ENCODE peak calls at places on chromosomes 6 and 20, in seven cellular contexts. One of them, this sample, is unnamed.

GRCh38 chr6:43292763-43293318 is 5.2 kb upstream of the SLC22A7 start:
- DNase-seq in Peyer's patch: no peak
- DNase-seq in spleen: peak; percentile 28
- DNase-seq in cardiac muscle cell: no peak
- DNase-seq in PC-3: no peak
- DNase-seq in esophagus squamous epithelium: no peak
- DNase-seq in PC-9: no peak
- DNase-seq in this sample: no peak

GRCh38 chr20:35991142-35991771 is 22.9 kb downstream of the CNBD2 start:
- DNase-seq in cardiac muscle cell: peak; percentile 54
- DNase-seq in esophagus squamous epithelium: no peak
- DNase-seq in PC-9: no peak
- DNase-seq in spleen: peak; percentile 46
- DNase-seq in Peyer's patch: no peak
- DNase-seq in PC-3: peak; percentile 68
- DNase-seq in this sample: no peak

GRCh38 chr6:143410859-143411270 is 39.6 kb downstream of the ADAT2 start:
- DNase-seq in PC-3: peak; percentile 88
- DNase-seq in spleen: no peak
- DNase-seq in esophagus squamous epithelium: no peak
- DNase-seq in cardiac muscle cell: peak; percentile 7
- DNase-seq in PC-9: peak; percentile 87
- DNase-seq in Peyer's patch: no peak
- DNase-seq in this sample: no peak

GRCh38 chr6:3748208-3748701 is 3.3 kb downstream of the PXDC1 start:
- DNase-seq in PC-9: peak; percentile 45
- DNase-seq in spleen: no peak
- DNase-seq in Peyer's patch: peak; percentile 54
- DNase-seq in esophagus squamous epithelium: no peak
- DNase-seq in cardiac muscle cell: peak; percentile 75
- DNase-seq in PC-3: peak; percentile 90
- DNase-seq in this sample: no peak

GRCh38 chr20:39935921-39936320 is 753.1 kb downstream of the MAFB start:
- DNase-seq in PC-3: no peak
- DNase-seq in cardiac muscle cell: peak; percentile 0
- DNase-seq in Peyer's patch: no peak
- DNase-seq in PC-9: no peak
- DNase-seq in esophagus squamous epithelium: no peak
- DNase-seq in spleen: no peak
- DNase-seq in this sample: no peak

GRCh38 chr20:44979090-44979621 is 12.8 kb downstream of the STK4 start:
- DNase-seq in cardiac muscle cell: peak; percentile 80
- DNase-seq in PC-9: peak; percentile 49
- DNase-seq in spleen: no peak
- DNase-seq in esophagus squamous epithelium: no peak
- DNase-seq in PC-3: peak; percentile 35
- DNase-seq in Peyer's patch: peak; percentile 85
- DNase-seq in this sample: peak; percentile 78

GRCh38 chr6:1062786-1063545 is 248.9 kb upstream of the FOXQ1 start:
- DNase-seq in spleen: no peak
- DNase-seq in esophagus squamous epithelium: no peak
- DNase-seq in Peyer's patch: no peak
- DNase-seq in PC-3: no peak
- DNase-seq in PC-9: no peak
- DNase-seq in cardiac muscle cell: no peak
- DNase-seq in this sample: no peak

GRCh38 chr6:46963626-46964025 is 41.9 kb upstream of the ADGRF5 start:
- DNase-seq in PC-3: no peak
- DNase-seq in esophagus squamous epithelium: no peak
- DNase-seq in PC-9: no peak
- DNase-seq in spleen: no peak
- DNase-seq in Peyer's patch: no peak
- DNase-seq in cardiac muscle cell: peak; percentile 90
- DNase-seq in this sample: no peak

GRCh38 chr6:56297022-56297995 is 49.9 kb upstream of the COL21A1 start:
- DNase-seq in esophagus squamous epithelium: no peak
- DNase-seq in PC-9: no peak
- DNase-seq in PC-3: peak; percentile 76
- DNase-seq in Peyer's patch: no peak
- DNase-seq in spleen: no peak
- DNase-seq in cardiac muscle cell: no peak
- DNase-seq in this sample: no peak

GRCh38 chr6:52423971-52424381 is 3.8 kb downstream of the EFHC1 start:
- DNase-seq in cardiac muscle cell: peak; percentile 93
- DNase-seq in esophagus squamous epithelium: no peak
- DNase-seq in Peyer's patch: no peak
- DNase-seq in spleen: no peak
- DNase-seq in PC-9: peak; percentile 80
- DNase-seq in PC-3: peak; percentile 81
- DNase-seq in this sample: no peak

GRCh38 chr6:87945966-87946365 is 101.7 kb upstream of the SPACA1 start:
- DNase-seq in esophagus squamous epithelium: no peak
- DNase-seq in spleen: no peak
- DNase-seq in cardiac muscle cell: peak; percentile 38
- DNase-seq in PC-9: no peak
- DNase-seq in Peyer's patch: no peak
- DNase-seq in PC-3: no peak
- DNase-seq in this sample: no peak

GRCh38 chr6:168180548-168181011 is 101.6 kb upstream of the FRMD1 start:
- DNase-seq in cardiac muscle cell: no peak
- DNase-seq in Peyer's patch: no peak
- DNase-seq in esophagus squamous epithelium: no peak
- DNase-seq in PC-9: no peak
- DNase-seq in spleen: no peak
- DNase-seq in PC-3: peak; percentile 19
- DNase-seq in this sample: no peak

GRCh38 chr6:10425973-10426780 is 11.3 kb upstream of the TFAP2A start:
- DNase-seq in esophagus squamous epithelium: no peak
- DNase-seq in cardiac muscle cell: peak; percentile 52
- DNase-seq in spleen: no peak
- DNase-seq in Peyer's patch: no peak
- DNase-seq in PC-3: no peak
- DNase-seq in PC-9: no peak
- DNase-seq in this sample: no peak

GRCh38 chr20:49905415-49906091 is 9.8 kb downstream of the SPATA2 start:
- DNase-seq in PC-9: no peak
- DNase-seq in esophagus squamous epithelium: no peak
- DNase-seq in Peyer's patch: no peak
- DNase-seq in PC-3: no peak
- DNase-seq in cardiac muscle cell: no peak
- DNase-seq in spleen: no peak
- DNase-seq in this sample: no peak

GRCh38 chr20:21539512-21539911 is 25.6 kb upstream of the NKX2-2 start:
- DNase-seq in PC-9: no peak
- DNase-seq in esophagus squamous epithelium: no peak
- DNase-seq in PC-3: no peak
- DNase-seq in spleen: no peak
- DNase-seq in Peyer's patch: no peak
- DNase-seq in cardiac muscle cell: no peak
- DNase-seq in this sample: no peak

GRCh38 chr6:109202409-109203264 is 107.3 kb downstream of the CEP57L1 start:
- DNase-seq in PC-3: peak; percentile 36
- DNase-seq in esophagus squamous epithelium: no peak
- DNase-seq in Peyer's patch: no peak
- DNase-seq in PC-9: no peak
- DNase-seq in cardiac muscle cell: no peak
- DNase-seq in spleen: no peak
- DNase-seq in this sample: no peak

GRCh38 chr6:125101656-125102055 is 51.9 kb upstream of the TPD52L1 start:
- DNase-seq in PC-3: peak; percentile 14
- DNase-seq in PC-9: peak; percentile 70
- DNase-seq in cardiac muscle cell: no peak
- DNase-seq in esophagus squamous epithelium: no peak
- DNase-seq in Peyer's patch: no peak
- DNase-seq in spleen: no peak
- DNase-seq in this sample: no peak

GRCh38 chr20:19991826-19992225 is 25.3 kb upstream of the NAA20 start:
- DNase-seq in Peyer's patch: no peak
- DNase-seq in esophagus squamous epithelium: no peak
- DNase-seq in PC-9: no peak
- DNase-seq in PC-3: no peak
- DNase-seq in spleen: no peak
- DNase-seq in cardiac muscle cell: no peak
- DNase-seq in this sample: no peak

GRCh38 chr6:139577124-139577800 is 202.8 kb upstream of the CITED2 start:
- DNase-seq in spleen: no peak
- DNase-seq in PC-3: peak; percentile 16
- DNase-seq in Peyer's patch: no peak
- DNase-seq in esophagus squamous epithelium: no peak
- DNase-seq in PC-9: peak; percentile 26
- DNase-seq in cardiac muscle cell: no peak
- DNase-seq in this sample: no peak

GRCh38 chr6:148509789-148510581 is 167.3 kb downstream of the SASH1 start:
- DNase-seq in cardiac muscle cell: peak; percentile 96
- DNase-seq in spleen: no peak
- DNase-seq in PC-3: no peak
- DNase-seq in esophagus squamous epithelium: no peak
- DNase-seq in Peyer's patch: no peak
- DNase-seq in PC-9: no peak
- DNase-seq in this sample: peak; percentile 13

GRCh38 chr6:11795403-11795802 is 16.8 kb upstream of the ADTRP start:
- DNase-seq in Peyer's patch: no peak
- DNase-seq in cardiac muscle cell: no peak
- DNase-seq in PC-3: no peak
- DNase-seq in PC-9: no peak
- DNase-seq in spleen: no peak
- DNase-seq in esophagus squamous epithelium: no peak
- DNase-seq in this sample: no peak

GRCh38 chr6:63663147-63663877 is 27.7 kb downstream of the PHF3 start:
- DNase-seq in cardiac muscle cell: peak; percentile 79
- DNase-seq in esophagus squamous epithelium: no peak
- DNase-seq in spleen: no peak
- DNase-seq in PC-3: peak; percentile 81
- DNase-seq in PC-9: no peak
- DNase-seq in Peyer's patch: no peak
- DNase-seq in this sample: no peak

GRCh38 chr6:149335924-149336323 is 18.4 kb downstream of the TAB2 start:
- DNase-seq in PC-3: peak; percentile 81
- DNase-seq in PC-9: no peak
- DNase-seq in Peyer's patch: no peak
- DNase-seq in spleen: no peak
- DNase-seq in cardiac muscle cell: peak; percentile 51
- DNase-seq in esophagus squamous epithelium: no peak
- DNase-seq in this sample: no peak

GRCh38 chr6:162184465-162184864 is 543.1 kb downstream of the PRKN start:
- DNase-seq in PC-3: no peak
- DNase-seq in spleen: no peak
- DNase-seq in esophagus squamous epithelium: no peak
- DNase-seq in PC-9: no peak
- DNase-seq in Peyer's patch: no peak
- DNase-seq in cardiac muscle cell: no peak
- DNase-seq in this sample: no peak

GRCh38 chr20:1636621-1637020 is 16.8 kb upstream of the SIRPB1 start:
- DNase-seq in esophagus squamous epithelium: no peak
- DNase-seq in cardiac muscle cell: no peak
- DNase-seq in PC-3: no peak
- DNase-seq in PC-9: no peak
- DNase-seq in spleen: no peak
- DNase-seq in Peyer's patch: no peak
- DNase-seq in this sample: no peak

GRCh38 chr6:26218824-26219223 is 131.6 kb downstream of the HFE start:
- DNase-seq in PC-3: no peak
- DNase-seq in esophagus squamous epithelium: no peak
- DNase-seq in PC-9: no peak
- DNase-seq in cardiac muscle cell: no peak
- DNase-seq in Peyer's patch: no peak
- DNase-seq in spleen: no peak
- DNase-seq in this sample: no peak

GRCh38 chr6:33895988-33896387 is 92.2 kb upstream of the MLN start:
- DNase-seq in spleen: no peak
- DNase-seq in PC-3: no peak
- DNase-seq in Peyer's patch: no peak
- DNase-seq in PC-9: no peak
- DNase-seq in cardiac muscle cell: no peak
- DNase-seq in esophagus squamous epithelium: no peak
- DNase-seq in this sample: no peak
- H3K27me3 ChIP-seq in spleen: no peaks in the 10 kb centered on the region
- H3K27me3 ChIP-seq in PC-3: peaks cover 72% of the 10 kb centered on the region
- H3K27me3 ChIP-seq in Peyer's patch: no peaks in the 10 kb centered on the region
- H3K27me3 ChIP-seq in PC-9: peaks cover 97% of the 10 kb centered on the region
- H3K27me3 ChIP-seq in cardiac muscle cell: peaks cover 30% of the 10 kb centered on the region
- H3K27me3 ChIP-seq in esophagus squamous epithelium: no peaks in the 10 kb centered on the region
- H3K27me3 ChIP-seq in this sample: no peaks in the 10 kb centered on the region

GRCh38 chr20:37456948-37457347 is 64.1 kb upstream of the NNAT start:
- DNase-seq in PC-3: no peak
- DNase-seq in esophagus squamous epithelium: no peak
- DNase-seq in spleen: no peak
- DNase-seq in PC-9: no peak
- DNase-seq in cardiac muscle cell: no peak
- DNase-seq in Peyer's patch: no peak
- DNase-seq in this sample: no peak
- H3K9me3 ChIP-seq in PC-3: no peaks in the 10 kb centered on the region
- H3K9me3 ChIP-seq in esophagus squamous epithelium: peaks cover 7% of the 10 kb centered on the region
- H3K9me3 ChIP-seq in spleen: peaks cover 59% of the 10 kb centered on the region
- H3K9me3 ChIP-seq in PC-9: peaks cover 10% of the 10 kb centered on the region
- H3K9me3 ChIP-seq in cardiac muscle cell: no peaks in the 10 kb centered on the region
- H3K9me3 ChIP-seq in Peyer's patch: peaks cover 4% of the 10 kb centered on the region
- H3K9me3 ChIP-seq in this sample: peaks cover 15% of the 10 kb centered on the region

DNA sequence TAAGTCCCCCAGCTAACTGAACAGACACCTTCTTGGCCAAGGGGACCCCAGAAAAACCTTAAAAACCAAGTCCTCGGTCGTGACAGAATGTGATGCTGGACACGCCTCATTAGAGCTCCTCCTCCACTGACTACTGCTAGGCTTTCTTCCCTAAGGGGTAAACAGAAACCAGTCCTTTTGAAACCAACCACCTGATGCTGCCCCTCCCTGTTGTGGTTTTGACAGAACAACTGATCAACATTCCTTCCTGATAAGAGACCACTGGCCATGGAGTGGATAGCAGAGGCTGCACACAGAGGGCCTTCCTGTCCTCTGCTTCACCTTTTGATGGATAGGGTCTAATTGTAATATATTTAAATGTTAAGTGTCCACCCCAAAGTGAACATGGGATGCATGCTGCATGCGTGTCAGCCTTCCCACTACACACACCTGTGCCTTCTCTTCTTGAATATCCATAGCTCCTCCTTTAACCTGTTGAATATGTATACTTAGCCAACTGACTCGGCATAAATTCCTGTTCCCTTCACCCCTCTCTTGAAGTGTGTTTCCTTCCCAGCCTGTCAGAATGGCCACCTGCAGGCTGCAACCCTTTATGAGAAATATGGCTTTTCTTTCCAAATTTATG is 27.9 kb upstream of the SLC2A12 start:
- DNase-seq in spleen: no peak
- DNase-seq in Peyer's patch: peak; percentile 56
- DNase-seq in PC-3: peak; percentile 15
- DNase-seq in PC-9: peak; percentile 87
- DNase-seq in cardiac muscle cell: no peak
- DNase-seq in esophagus squamous epithelium: no peak
- DNase-seq in this sample: no peak
- H3K27ac ChIP-seq in spleen: no peak overlapping the region
- H3K27ac ChIP-seq in Peyer's patch: no peak overlapping the region
- H3K27ac ChIP-seq in PC-3: no peak overlapping the region
- H3K27ac ChIP-seq in PC-9: peak overlapping the region; percentile 14
- H3K27ac ChIP-seq in cardiac muscle cell: no peak overlapping the region
- H3K27ac ChIP-seq in esophagus squamous epithelium: no peak overlapping the region
- H3K27ac ChIP-seq in this sample: no peak overlapping the region

DNA sequence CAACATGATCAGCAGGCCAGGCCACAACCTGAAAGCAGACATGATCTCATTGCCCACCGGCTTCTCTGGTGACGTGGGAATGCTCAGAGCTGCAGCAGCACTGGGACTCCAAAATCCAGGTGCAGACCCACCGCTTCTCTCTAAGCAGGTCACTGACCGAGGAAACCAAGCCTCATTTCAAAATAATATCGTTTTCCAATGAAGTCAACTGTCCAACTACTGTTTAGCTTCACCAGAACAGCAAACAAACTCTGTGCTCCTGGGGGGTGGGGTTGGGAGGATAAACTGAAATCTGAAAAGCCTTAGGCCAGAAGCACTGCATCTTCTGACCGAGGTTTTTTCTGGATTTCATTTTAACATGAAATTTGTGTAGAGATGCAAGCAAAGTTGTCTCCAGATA is at the start of gene GPLD1:
- DNase-seq in Peyer's patch: no peak
- DNase-seq in PC-9: no peak
- DNase-seq in PC-3: no peak
- DNase-seq in cardiac muscle cell: no peak
- DNase-seq in spleen: no peak
- DNase-seq in esophagus squamous epithelium: no peak
- DNase-seq in this sample: no peak
- H3K27me3 ChIP-seq in Peyer's patch: no peaks in the 10 kb centered on the region
- H3K27me3 ChIP-seq in PC-9: no peaks in the 10 kb centered on the region
- H3K27me3 ChIP-seq in PC-3: no peaks in the 10 kb centered on the region
- H3K27me3 ChIP-seq in cardiac muscle cell: peaks cover 11% of the 10 kb centered on the region
- H3K27me3 ChIP-seq in spleen: no peaks in the 10 kb centered on the region
- H3K27me3 ChIP-seq in esophagus squamous epithelium: no peaks in the 10 kb centered on the region
- H3K27me3 ChIP-seq in this sample: no peaks in the 10 kb centered on the region

This sample was measured in CD4-positive, CD25-positive, alpha-beta regulatory T cell.